ENCODE peak calls at places on chromosomes 11 and 22, in five cellular contexts. K is NCI-H1417; L is CD8-positive, alpha-beta memory T cell; X is foreskin fibroblast; Y is HepG2. I is an unnamed sample.

GRCh38 chr22:20203142-20204099 is 52.6 kb upstream of the CCDC188 start:
- DNase-seq in Y (peak; percentile 36), X (peak; percentile 71), K (peak; percentile 59), L (no peak), I (peak; percentile 86)

GRCh38 chr11:2797741-2798361 is 87.7 kb downstream of the CDKN1C start:
- DNase-seq in X (no peak), L (no peak), Y (no peak), K (no peak), I (no peak)

GRCh38 chr11:124329787-124330478 is 9.9 kb upstream of the OR8D2 start:
- DNase-seq in X (peak; percentile 1), K (peak; percentile 52), L (no peak), Y (no peak), I (no peak)

GRCh38 chr11:44805152-44805461 is 78.3 kb downstream of the TSPAN18 start:
- DNase-seq in X (no peak), K (no peak), L (no peak), Y (no peak), I (no peak)

GRCh38 chr11:72833792-72834501 is 19.7 kb downstream of the ATG16L2 start:
- DNase-seq in Y (no peak), L (no peak), X (peak; percentile 43), K (no peak), I (no peak)

GRCh38 chr11:68341557-68342458 is 29.4 kb downstream of the LRP5 start:
- DNase-seq in L (no peak), Y (no peak), K (no peak), X (no peak), I (no peak)

GRCh38 chr22:43090130-43090789 is 1.1 kb upstream of the TTLL1 start:
- DNase-seq in K (peak; percentile 80), Y (peak; percentile 88), X (peak; percentile 92), L (peak; percentile 23), I (peak; percentile 67)

GRCh38 chr11:124751741-124752470 is at the start of gene VSIG2:
- DNase-seq in K (no peak), X (no peak), Y (no peak), L (no peak), I (no peak)

GRCh38 chr22:21842946-21843345 is 24.5 kb downstream of the MAPK1 start:
- DNase-seq in K (no peak), L (no peak), X (no peak), Y (no peak), I (no peak)

GRCh38 chr11:62559204-62559603 is 12.6 kb upstream of the AHNAK start:
- DNase-seq in Y (no peak), K (no peak), L (no peak), X (no peak), I (no peak)

GRCh38 chr11:122248939-122249338 is 132.9 kb upstream of the BLID start:
- DNase-seq in Y (no peak), K (no peak), L (no peak), X (no peak), I (no peak)